ENCODE peak calls at places on chromosomes 1 and 21, in six cellular contexts. R is GM23338; Z is aorta; E is naive thymus-derived CD4-positive, alpha-beta T cell; U is epithelial cell of prostate; S is KBM-7. J is an unnamed sample.

GRCh38 chr1:75991497-75992114 is 59.4 kb upstream of the ASB17 start:
- DNase-seq in R (peak), Z (peak), E (peak), U (peak), S (peak), J (peak)

GRCh38 chr1:159756397-159756796 is 24.4 kb upstream of the DUSP23 start:
- DNase-seq in R (no peak), Z (no peak), E (no peak), U (no peak), S (peak), J (no peak)

GRCh38 chr1:78211483-78212092 is 165.8 kb downstream of the GIPC2 start:
- DNase-seq in R (no peak), Z (peak), E (no peak), U (no peak), S (no peak), J (no peak)

GRCh38 chr21:32114434-32115063 is 164.3 kb downstream of the MIS18A start:
- DNase-seq in R (no peak), Z (no peak), E (no peak), U (no peak), S (no peak), J (no peak)

GRCh38 chr1:228004887-228005462 is 1.8 kb upstream of the WNT3A start:
- DNase-seq in R (peak), Z (peak), E (no peak), U (no peak), S (no peak), J (no peak)

GRCh38 chr1:226821719-226822085 is 48.7 kb upstream of the PSEN2 start:
- DNase-seq in R (no peak), Z (no peak), E (no peak), U (no peak), S (no peak), J (no peak)

GRCh38 chr21:40466893-40467483 is 380.0 kb downstream of the DSCAM start:
- DNase-seq in R (peak), Z (no peak), E (no peak), U (no peak), S (peak), J (peak)

GRCh38 chr1:107451735-107452134 is 310.9 kb downstream of the NTNG1 start:
- DNase-seq in R (no peak), Z (no peak), E (no peak), U (no peak), S (no peak), J (no peak)

GRCh38 chr1:91851130-91852010 is 34.6 kb downstream of the TGFBR3 start:
- DNase-seq in R (no peak), Z (peak), E (no peak), U (no peak), S (no peak), J (no peak)

GRCh38 chr1:210438928-210439841 is 110.5 kb downstream of the HHAT start:
- DNase-seq in R (no peak), Z (no peak), E (no peak), U (no peak), S (no peak), J (no peak)